ENCODE peak calls at places on chromosomes 16 and 17, in five cellular contexts. One of them, this sample, is unnamed.

GRCh38 chr16:80754479-80754878 is 49.9 kb downstream of the CDYL2 start:
- DNase-seq in endothelial cell: no peak
- DNase-seq in GM04504: no peak
- DNase-seq in naive thymus-derived CD8-positive, alpha-beta T cell: no peak
- DNase-seq in IMR-90: no peak
- DNase-seq in this sample: no peak

GRCh38 chr17:66580178-66580577 is 254.7 kb upstream of the CACNG5 start:
- DNase-seq in endothelial cell: no peak
- DNase-seq in GM04504: no peak
- DNase-seq in naive thymus-derived CD8-positive, alpha-beta T cell: no peak
- DNase-seq in IMR-90: peak
- DNase-seq in this sample: no peak

GRCh38 chr17:45170976-45171337 is 9.3 kb downstream of the HEXIM2 start:
- DNase-seq in endothelial cell: no peak
- DNase-seq in GM04504: peak
- DNase-seq in naive thymus-derived CD8-positive, alpha-beta T cell: no peak
- DNase-seq in IMR-90: peak
- DNase-seq in this sample: no peak

GRCh38 chr17:65011047-65011446 is 45.5 kb downstream of the GNA13 start:
- DNase-seq in endothelial cell: no peak
- DNase-seq in GM04504: no peak
- DNase-seq in naive thymus-derived CD8-positive, alpha-beta T cell: no peak
- DNase-seq in IMR-90: no peak
- DNase-seq in this sample: no peak

GRCh38 chr16:69106491-69107291 is 1.2 kb downstream of the HAS3 start:
- DNase-seq in endothelial cell: no peak
- DNase-seq in GM04504: no peak
- DNase-seq in naive thymus-derived CD8-positive, alpha-beta T cell: no peak
- DNase-seq in IMR-90: no peak
- DNase-seq in this sample: peak

GRCh38 chr17:48626470-48627241 is 498 bp upstream of the HOXB9 start:
- DNase-seq in endothelial cell: no peak
- DNase-seq in GM04504: no peak
- DNase-seq in naive thymus-derived CD8-positive, alpha-beta T cell: peak
- DNase-seq in IMR-90: peak
- DNase-seq in this sample: no peak

GRCh38 chr17:31838641-31839225 is 20.3 kb downstream of the COPRS start:
- DNase-seq in endothelial cell: no peak
- DNase-seq in GM04504: no peak
- DNase-seq in naive thymus-derived CD8-positive, alpha-beta T cell: no peak
- DNase-seq in IMR-90: peak
- DNase-seq in this sample: no peak

GRCh38 chr16:25177831-25178688 is 38.7 kb upstream of the AQP8 start:
- DNase-seq in endothelial cell: no peak
- DNase-seq in GM04504: no peak
- DNase-seq in naive thymus-derived CD8-positive, alpha-beta T cell: no peak
- DNase-seq in IMR-90: no peak
- DNase-seq in this sample: no peak

GRCh38 chr17:81003711-81004335 is 12.2 kb downstream of the CHMP6 start:
- DNase-seq in endothelial cell: no peak
- DNase-seq in GM04504: no peak
- DNase-seq in naive thymus-derived CD8-positive, alpha-beta T cell: no peak
- DNase-seq in IMR-90: no peak
- DNase-seq in this sample: no peak

GRCh38 chr17:82880620-82881019 is 40.8 kb upstream of the ZNF750 start:
- DNase-seq in endothelial cell: no peak
- DNase-seq in GM04504: no peak
- DNase-seq in naive thymus-derived CD8-positive, alpha-beta T cell: no peak
- DNase-seq in IMR-90: no peak
- DNase-seq in this sample: no peak

GRCh38 chr17:40469805-40470675 is 26.8 kb downstream of the IGFBP4 start:
- DNase-seq in endothelial cell: no peak
- DNase-seq in GM04504: no peak
- DNase-seq in naive thymus-derived CD8-positive, alpha-beta T cell: no peak
- DNase-seq in IMR-90: no peak
- DNase-seq in this sample: no peak

GRCh38 chr16:74183601-74184365 is 112.8 kb upstream of the PSMD7 start:
- DNase-seq in endothelial cell: no peak
- DNase-seq in GM04504: no peak
- DNase-seq in naive thymus-derived CD8-positive, alpha-beta T cell: no peak
- DNase-seq in IMR-90: no peak
- DNase-seq in this sample: no peak

GRCh38 chr17:17119533-17119932 is 77.3 kb downstream of the MPRIP start:
- DNase-seq in endothelial cell: no peak
- DNase-seq in GM04504: no peak
- DNase-seq in naive thymus-derived CD8-positive, alpha-beta T cell: peak
- DNase-seq in IMR-90: peak
- DNase-seq in this sample: peak

GRCh38 chr17:63911657-63912100 is 621 bp upstream of the CSHL1 start:
- DNase-seq in endothelial cell: peak
- DNase-seq in GM04504: no peak
- DNase-seq in naive thymus-derived CD8-positive, alpha-beta T cell: peak
- DNase-seq in IMR-90: peak
- DNase-seq in this sample: peak

GRCh38 chr16:3171181-3171854 is 16.7 kb upstream of the OR1F1 start:
- DNase-seq in endothelial cell: no peak
- DNase-seq in GM04504: no peak
- DNase-seq in naive thymus-derived CD8-positive, alpha-beta T cell: peak
- DNase-seq in IMR-90: no peak
- DNase-seq in this sample: peak

GRCh38 chr17:58507123-58507634 is 7.3 kb downstream of the MTMR4 start:
- DNase-seq in endothelial cell: no peak
- DNase-seq in GM04504: no peak
- DNase-seq in naive thymus-derived CD8-positive, alpha-beta T cell: no peak
- DNase-seq in IMR-90: no peak
- DNase-seq in this sample: no peak

GRCh38 chr17:79186406-79186805 is 111.8 kb downstream of the ENGASE start:
- DNase-seq in endothelial cell: no peak
- DNase-seq in GM04504: no peak
- DNase-seq in naive thymus-derived CD8-positive, alpha-beta T cell: no peak
- DNase-seq in IMR-90: no peak
- DNase-seq in this sample: no peak

GRCh38 chr17:47914296-47914948 is 18.4 kb downstream of the SP2 start:
- DNase-seq in endothelial cell: no peak
- DNase-seq in GM04504: no peak
- DNase-seq in naive thymus-derived CD8-positive, alpha-beta T cell: no peak
- DNase-seq in IMR-90: no peak
- DNase-seq in this sample: no peak

GRCh38 chr16:30651124-30652004 is 604 bp downstream of the PRR14 start:
- DNase-seq in endothelial cell: peak
- DNase-seq in GM04504: peak
- DNase-seq in naive thymus-derived CD8-positive, alpha-beta T cell: peak
- DNase-seq in IMR-90: peak
- DNase-seq in this sample: peak

GRCh38 chr17:34354637-34355036 is 1.6 kb upstream of the CCL13 start:
- DNase-seq in endothelial cell: no peak
- DNase-seq in GM04504: no peak
- DNase-seq in naive thymus-derived CD8-positive, alpha-beta T cell: no peak
- DNase-seq in IMR-90: peak
- DNase-seq in this sample: no peak

GRCh38 chr16:53549970-53550406 is 47.0 kb upstream of the AKTIP start:
- DNase-seq in endothelial cell: peak
- DNase-seq in GM04504: peak
- DNase-seq in naive thymus-derived CD8-positive, alpha-beta T cell: peak
- DNase-seq in IMR-90: peak
- DNase-seq in this sample: peak

GRCh38 chr17:81387235-81388060 is 7.8 kb upstream of the BAHCC1 start:
- DNase-seq in endothelial cell: no peak
- DNase-seq in GM04504: peak
- DNase-seq in naive thymus-derived CD8-positive, alpha-beta T cell: no peak
- DNase-seq in IMR-90: peak
- DNase-seq in this sample: peak

GRCh38 chr16:85998178-85998867 is 99.4 kb downstream of the IRF8 start:
- DNase-seq in endothelial cell: no peak
- DNase-seq in GM04504: no peak
- DNase-seq in naive thymus-derived CD8-positive, alpha-beta T cell: no peak
- DNase-seq in IMR-90: no peak
- DNase-seq in this sample: no peak

GRCh38 chr17:62708587-62708986 is 81.1 kb downstream of the MRC2 start:
- DNase-seq in endothelial cell: no peak
- DNase-seq in GM04504: no peak
- DNase-seq in naive thymus-derived CD8-positive, alpha-beta T cell: no peak
- DNase-seq in IMR-90: no peak
- DNase-seq in this sample: no peak

GRCh38 chr16:57260294-57260929 is 15.4 kb downstream of the ARL2BP start:
- DNase-seq in endothelial cell: peak
- DNase-seq in GM04504: no peak
- DNase-seq in naive thymus-derived CD8-positive, alpha-beta T cell: peak
- DNase-seq in IMR-90: peak
- DNase-seq in this sample: peak

GRCh38 chr16:51465026-51465425 is 314.0 kb upstream of the SALL1 start:
- DNase-seq in endothelial cell: no peak
- DNase-seq in GM04504: peak
- DNase-seq in naive thymus-derived CD8-positive, alpha-beta T cell: no peak
- DNase-seq in IMR-90: peak
- DNase-seq in this sample: no peak

GRCh38 chr16:19804538-19805323 is 79.9 kb downstream of the GPRC5B start:
- DNase-seq in endothelial cell: peak
- DNase-seq in GM04504: no peak
- DNase-seq in naive thymus-derived CD8-positive, alpha-beta T cell: no peak
- DNase-seq in IMR-90: no peak
- DNase-seq in this sample: no peak

GRCh38 chr17:40778466-40778865 is 3.9 kb downstream of the KRT27 start:
- DNase-seq in endothelial cell: no peak
- DNase-seq in GM04504: no peak
- DNase-seq in naive thymus-derived CD8-positive, alpha-beta T cell: no peak
- DNase-seq in IMR-90: no peak
- DNase-seq in this sample: no peak

GRCh38 chr16:48001306-48001885 is 154.4 kb downstream of the ABCC12 start:
- DNase-seq in endothelial cell: no peak
- DNase-seq in GM04504: no peak
- DNase-seq in naive thymus-derived CD8-positive, alpha-beta T cell: no peak
- DNase-seq in IMR-90: no peak
- DNase-seq in this sample: no peak

GRCh38 chr16:15960124-15960971 is 10.9 kb downstream of the ABCC1 start:
- DNase-seq in endothelial cell: no peak
- DNase-seq in GM04504: no peak
- DNase-seq in naive thymus-derived CD8-positive, alpha-beta T cell: no peak
- DNase-seq in IMR-90: no peak
- DNase-seq in this sample: no peak

This sample was measured in GM10248.